ENCODE peak calls at places on chromosomes 13 and 19, in four cellular contexts. One of them, this sample, is unnamed.

GRCh38 chr19:4083677-4084546 is 17.2 kb upstream of the ZBTB7A start:
- DNase-seq in neuronal stem cell: no peak
- DNase-seq in Peyer's patch: peak; percentile 79
- DNase-seq in right cardiac atrium: no peak
- DNase-seq in this sample: peak; percentile 79

GRCh38 chr13:98691360-98691759 is 61.1 kb downstream of the SLC15A1 start:
- DNase-seq in neuronal stem cell: no peak
- DNase-seq in Peyer's patch: no peak
- DNase-seq in right cardiac atrium: no peak
- DNase-seq in this sample: no peak

GRCh38 chr13:49113526-49114286 is 106.4 kb upstream of the MLNR start:
- DNase-seq in neuronal stem cell: no peak
- DNase-seq in right cardiac atrium: no peak
- DNase-seq in Peyer's patch: no peak
- DNase-seq in this sample: no peak

GRCh38 chr19:369876-370275 is 25.3 kb upstream of the MIER2 start:
- DNase-seq in Peyer's patch: no peak
- DNase-seq in neuronal stem cell: no peak
- DNase-seq in right cardiac atrium: no peak
- DNase-seq in this sample: no peak

GRCh38 chr13:33761744-33762143 is 56.2 kb upstream of the RFC3 start:
- DNase-seq in right cardiac atrium: no peak
- DNase-seq in neuronal stem cell: no peak
- DNase-seq in Peyer's patch: no peak
- DNase-seq in this sample: no peak

GRCh38 chr19:390386-391198 is 18.4 kb downstream of the C2CD4C start:
- DNase-seq in neuronal stem cell: no peak
- DNase-seq in Peyer's patch: no peak
- DNase-seq in right cardiac atrium: no peak
- DNase-seq in this sample: no peak

GRCh38 chr13:51786425-51787010 is 17.4 kb downstream of the DHRS12 start:
- DNase-seq in right cardiac atrium: no peak
- DNase-seq in neuronal stem cell: no peak
- DNase-seq in Peyer's patch: peak; percentile 40
- DNase-seq in this sample: no peak

GRCh38 chr19:8004723-8005513 is 523 bp downstream of the ELAVL1 start:
- DNase-seq in neuronal stem cell: no peak
- DNase-seq in right cardiac atrium: no peak
- DNase-seq in Peyer's patch: no peak
- DNase-seq in this sample: peak; percentile 71

GRCh38 chr19:14519860-14520407 is 1.7 kb upstream of the DNAJB1 start:
- DNase-seq in neuronal stem cell: no peak
- DNase-seq in right cardiac atrium: no peak
- DNase-seq in Peyer's patch: no peak
- DNase-seq in this sample: no peak

GRCh38 chr19:1566392-1567115 is 1.6 kb downstream of the MEX3D start:
- DNase-seq in Peyer's patch: peak; percentile 61
- DNase-seq in right cardiac atrium: peak; percentile 75
- DNase-seq in neuronal stem cell: peak; percentile 84
- DNase-seq in this sample: peak; percentile 82

GRCh38 chr19:4800591-4801081 is 9.1 kb downstream of the FEM1A start:
- DNase-seq in Peyer's patch: no peak
- DNase-seq in right cardiac atrium: peak; percentile 37
- DNase-seq in neuronal stem cell: no peak
- DNase-seq in this sample: peak; percentile 92

GRCh38 chr19:42261763-42262162 is 6.8 kb upstream of the ERF start:
- DNase-seq in right cardiac atrium: no peak
- DNase-seq in Peyer's patch: no peak
- DNase-seq in neuronal stem cell: no peak
- DNase-seq in this sample: no peak

GRCh38 chr13:111249637-111250360 is 70.6 kb upstream of the TEX29 start:
- DNase-seq in neuronal stem cell: no peak
- DNase-seq in Peyer's patch: no peak
- DNase-seq in right cardiac atrium: no peak
- DNase-seq in this sample: no peak

GRCh38 chr13:107361666-107362065 is 793.7 kb upstream of the ARGLU1 start:
- DNase-seq in neuronal stem cell: no peak
- DNase-seq in Peyer's patch: no peak
- DNase-seq in right cardiac atrium: no peak
- DNase-seq in this sample: no peak

GRCh38 chr13:111337741-111338140 is 17.3 kb downstream of the TEX29 start:
- DNase-seq in Peyer's patch: no peak
- DNase-seq in right cardiac atrium: no peak
- DNase-seq in neuronal stem cell: no peak
- DNase-seq in this sample: no peak

GRCh38 chr13:25420161-25420560 is 48.4 kb downstream of the ATP8A2 start:
- DNase-seq in neuronal stem cell: no peak
- DNase-seq in Peyer's patch: no peak
- DNase-seq in right cardiac atrium: no peak
- DNase-seq in this sample: no peak

GRCh38 chr13:104831823-104832222 is 1703.6 kb downstream of the EFNB2 start:
- DNase-seq in neuronal stem cell: no peak
- DNase-seq in Peyer's patch: no peak
- DNase-seq in right cardiac atrium: no peak
- DNase-seq in this sample: no peak

GRCh38 chr19:19661675-19662251 is 1.7 kb downstream of the ATP13A1 start:
- DNase-seq in Peyer's patch: peak; percentile 70
- DNase-seq in neuronal stem cell: no peak
- DNase-seq in right cardiac atrium: no peak
- DNase-seq in this sample: no peak

GRCh38 chr19:17943284-17944221 is 10.7 kb downstream of the CCDC124 start:
- DNase-seq in Peyer's patch: no peak
- DNase-seq in neuronal stem cell: no peak
- DNase-seq in right cardiac atrium: no peak
- DNase-seq in this sample: no peak

GRCh38 chr19:31956771-31957170 is 388.6 kb upstream of the ZNF507 start:
- DNase-seq in neuronal stem cell: no peak
- DNase-seq in Peyer's patch: no peak
- DNase-seq in right cardiac atrium: no peak
- DNase-seq in this sample: no peak

GRCh38 chr13:27861165-27861564 is 58.6 kb upstream of the PDX1 start:
- DNase-seq in Peyer's patch: no peak
- DNase-seq in right cardiac atrium: no peak
- DNase-seq in neuronal stem cell: no peak
- DNase-seq in this sample: no peak

GRCh38 chr19:49129238-49129583 is 9.9 kb downstream of the PPFIA3 start:
- DNase-seq in right cardiac atrium: no peak
- DNase-seq in Peyer's patch: no peak
- DNase-seq in neuronal stem cell: no peak
- DNase-seq in this sample: no peak

GRCh38 chr13:33053397-33054066 is 37.3 kb downstream of the KL start:
- DNase-seq in Peyer's patch: no peak
- DNase-seq in neuronal stem cell: no peak
- DNase-seq in right cardiac atrium: no peak
- DNase-seq in this sample: no peak

GRCh38 chr13:26897706-26898550 is 137.3 kb upstream of the GPR12 start:
- DNase-seq in right cardiac atrium: no peak
- DNase-seq in Peyer's patch: no peak
- DNase-seq in neuronal stem cell: no peak
- DNase-seq in this sample: no peak

GRCh38 chr13:99659234-99659633 is 158.0 kb downstream of the TM9SF2 start:
- DNase-seq in neuronal stem cell: no peak
- DNase-seq in Peyer's patch: no peak
- DNase-seq in right cardiac atrium: no peak
- DNase-seq in this sample: no peak

GRCh38 chr13:93230466-93230865 is 3.9 kb downstream of the GPC6 start:
- DNase-seq in Peyer's patch: no peak
- DNase-seq in neuronal stem cell: no peak
- DNase-seq in right cardiac atrium: no peak
- DNase-seq in this sample: no peak
- H3K9me3 ChIP-seq in Peyer's patch: no peaks in the 10 kb centered on the region
- H3K9me3 ChIP-seq in neuronal stem cell: peaks cover 6% of the 10 kb centered on the region
- H3K9me3 ChIP-seq in right cardiac atrium: no peaks in the 10 kb centered on the region
- H3K9me3 ChIP-seq in this sample: no peaks in the 10 kb centered on the region

DNA sequence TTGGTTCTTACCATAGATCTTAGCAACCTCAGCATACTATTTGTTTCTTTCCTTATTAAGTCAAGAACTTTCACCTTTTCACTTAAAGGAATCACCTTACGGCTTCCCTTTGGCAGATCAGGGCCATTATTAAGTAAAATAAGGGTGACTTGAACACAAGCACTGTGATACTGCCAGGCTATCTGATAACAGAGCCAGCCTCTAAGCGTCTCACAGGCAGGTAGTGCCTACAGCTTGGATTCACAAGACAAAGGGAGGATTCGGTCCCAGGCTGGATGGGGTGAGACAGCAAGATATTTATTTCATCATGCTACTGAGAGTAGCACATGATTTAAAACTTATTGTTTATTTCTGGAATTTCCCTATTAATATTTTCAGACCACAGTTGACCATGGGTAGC is 218.6 kb downstream of the FOXO1 start:
- DNase-seq in right cardiac atrium: no peak
- DNase-seq in Peyer's patch: no peak
- DNase-seq in neuronal stem cell: no peak
- DNase-seq in this sample: no peak
- H3K4me3 ChIP-seq in right cardiac atrium: no peak overlapping the region
- H3K4me3 ChIP-seq in Peyer's patch: no peak overlapping the region
- H3K4me3 ChIP-seq in neuronal stem cell: no peak overlapping the region
- H3K4me3 ChIP-seq in this sample: no peak overlapping the region

DNA sequence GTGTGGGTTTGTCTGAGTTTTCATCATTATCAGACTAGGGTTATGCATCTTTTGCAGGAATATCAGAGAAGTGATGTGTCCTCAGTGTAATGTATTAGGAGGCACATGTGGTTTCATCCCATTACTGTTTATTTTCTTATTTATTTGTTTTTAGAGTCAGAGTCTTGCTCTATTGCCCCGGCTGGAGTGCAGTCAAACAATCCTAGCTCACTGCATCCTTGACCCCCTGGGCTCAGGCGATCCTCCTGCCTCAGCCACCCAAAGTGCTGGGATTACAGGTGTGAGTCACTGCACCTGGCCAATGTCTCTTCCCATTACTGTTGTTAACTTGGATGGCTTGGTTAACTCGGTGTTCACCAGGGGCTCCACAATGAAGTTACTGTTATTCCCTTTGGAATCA is 67.4 kb downstream of the MAP4K1 start:
- DNase-seq in right cardiac atrium: no peak
- DNase-seq in neuronal stem cell: no peak
- DNase-seq in Peyer's patch: no peak
- DNase-seq in this sample: no peak
- H3K27me3 ChIP-seq in right cardiac atrium: no peaks in the 10 kb centered on the region
- H3K27me3 ChIP-seq in neuronal stem cell: no peaks in the 10 kb centered on the region
- H3K27me3 ChIP-seq in Peyer's patch: no peaks in the 10 kb centered on the region
- H3K27me3 ChIP-seq in this sample: peaks cover 6% of the 10 kb centered on the region

DNA sequence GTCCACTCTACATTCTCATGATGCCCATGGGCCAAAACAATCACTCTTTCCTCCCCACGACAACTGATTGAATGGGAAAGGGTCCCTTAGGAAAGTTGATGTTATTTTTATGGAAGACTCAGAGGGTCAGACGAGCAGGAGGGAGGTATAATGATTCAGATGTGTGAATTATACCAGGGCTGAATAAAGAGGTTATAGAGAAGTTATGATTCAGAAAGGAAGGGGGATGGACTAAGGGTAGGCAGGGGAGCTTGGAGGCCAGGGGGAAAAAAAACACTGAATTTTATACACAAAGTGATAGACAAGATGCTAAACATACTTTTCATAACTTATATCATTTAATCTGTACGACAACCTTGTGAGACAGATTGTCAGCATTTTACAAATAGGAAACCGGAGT is 52.6 kb downstream of the RUBCNL start:
- DNase-seq in Peyer's patch: no peak
- DNase-seq in neuronal stem cell: no peak
- DNase-seq in right cardiac atrium: no peak
- DNase-seq in this sample: no peak
- H3K9me3 ChIP-seq in Peyer's patch: no peaks in the 10 kb centered on the region
- H3K9me3 ChIP-seq in neuronal stem cell: no peaks in the 10 kb centered on the region
- H3K9me3 ChIP-seq in right cardiac atrium: no peaks in the 10 kb centered on the region
- H3K9me3 ChIP-seq in this sample: no peaks in the 10 kb centered on the region